ENCODE peak calls at places on chromosomes 16 and 17, in eight cellular contexts. J is testis, M is H1, C is tibial nerve, R is adipocyte, E is lower lobe of right lung, H is neuronal stem cell, X is IMR-90. Z is an unnamed sample. For H3K4me1, the result is how much of the 10 kb centered on the place peaks cover.

GRCh38 chr17:57772774-57773173 is 27.7 kb upstream of the CCDC182 start:
- DNase-seq in E (no peak), C (no peak), M (no peak), R (no peak), X (no peak), J (no peak), H (no peak), Z (no peak)

GRCh38 chr17:2282297-2282873 is 21.2 kb downstream of the SMG6 start:
- DNase-seq in X (peak), J (no peak), E (no peak), M (no peak), C (peak), H (peak), R (peak), Z (no peak)

GRCh38 chr17:67443931-67444597 is 67.0 kb downstream of the PITPNC1 start:
- DNase-seq in H (no peak), E (no peak), C (no peak), X (peak), M (no peak), R (no peak), J (no peak), Z (no peak)

GRCh38 chr17:38797091-38797490 is 2.3 kb downstream of the PIP4K2B start:
- DNase-seq in R (peak), J (no peak), E (no peak), M (no peak), C (no peak), H (no peak), X (peak), Z (no peak)

GRCh38 chr16:24005577-24005976 is 169.8 kb downstream of the PRKCB start:
- DNase-seq in M (no peak), H (no peak), C (no peak), X (no peak), E (no peak), R (no peak), J (no peak), Z (no peak)

GRCh38 chr17:41687828-41688640 is 651 bp upstream of the EIF1 start:
- DNase-seq in J (peak), E (peak), H (no peak), X (peak), C (peak), R (peak), M (no peak), Z (no peak)

GRCh38 chr16:85390511-85391174 is 222.5 kb upstream of the GSE1 start:
- DNase-seq in R (no peak), H (no peak), C (peak), M (no peak), X (peak), J (peak), E (peak), Z (no peak)

GRCh38 chr17:6501359-6501758 is 55.0 kb downstream of the PITPNM3 start:
- DNase-seq in M (no peak), H (no peak), R (no peak), X (no peak), E (no peak), J (no peak), C (no peak), Z (no peak)

GRCh38 chr16:89045881-89046280 is 47.8 kb upstream of the ACSF3 start:
- DNase-seq in H (no peak), J (no peak), R (no peak), X (no peak), C (no peak), E (no peak), M (no peak), Z (no peak)

GRCh38 chr17:496761-497586 is 144.4 kb upstream of the RPH3AL start:
- DNase-seq in E (no peak), H (no peak), X (peak), C (no peak), M (no peak), J (no peak), R (peak), Z (no peak)

GRCh38 chr17:491086-492014 is 138.7 kb upstream of the RPH3AL start:
- DNase-seq in H (peak), E (peak), M (no peak), R (peak), X (peak), C (no peak), J (peak), Z (no peak)

GRCh38 chr17:492015-492399 is 139.4 kb upstream of the RPH3AL start:
- DNase-seq in E (no peak), X (no peak), M (no peak), C (no peak), H (no peak), J (no peak), R (no peak), Z (no peak)

GRCh38 chr17:494601-495195 is 142.1 kb upstream of the RPH3AL start:
- DNase-seq in R (no peak), E (no peak), C (no peak), X (no peak), H (no peak), J (no peak), M (no peak), Z (no peak)

DNA sequence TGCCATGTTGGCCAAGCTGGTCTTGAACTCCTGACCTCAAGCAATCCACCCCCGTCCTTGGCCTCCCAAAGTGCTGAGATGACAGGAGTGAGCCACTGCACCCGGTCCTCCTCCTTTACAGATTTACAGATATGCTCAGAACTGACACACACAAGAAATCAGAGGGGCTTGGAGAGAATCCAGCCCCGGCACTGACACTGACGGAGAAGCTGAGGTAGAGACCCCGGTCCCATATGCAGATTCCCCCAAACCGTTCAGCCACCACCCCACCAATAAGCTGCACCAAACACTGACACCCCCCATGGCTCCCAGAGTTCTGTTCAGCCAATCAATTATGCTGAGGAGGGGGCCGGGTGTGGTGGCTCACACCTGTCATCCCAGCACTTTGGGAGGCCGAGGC is 141.1 kb upstream of the RPH3AL start:
- DNase-seq in X (no peak), J (no peak), R (no peak), C (no peak), E (no peak), M (no peak), H (no peak), Z (no peak)
- H3K4me1 ChIP-seq in X (under half), J (under half), R (under half), C (under half), E (under half), M (under half), H (under half), Z (under half)

DNA sequence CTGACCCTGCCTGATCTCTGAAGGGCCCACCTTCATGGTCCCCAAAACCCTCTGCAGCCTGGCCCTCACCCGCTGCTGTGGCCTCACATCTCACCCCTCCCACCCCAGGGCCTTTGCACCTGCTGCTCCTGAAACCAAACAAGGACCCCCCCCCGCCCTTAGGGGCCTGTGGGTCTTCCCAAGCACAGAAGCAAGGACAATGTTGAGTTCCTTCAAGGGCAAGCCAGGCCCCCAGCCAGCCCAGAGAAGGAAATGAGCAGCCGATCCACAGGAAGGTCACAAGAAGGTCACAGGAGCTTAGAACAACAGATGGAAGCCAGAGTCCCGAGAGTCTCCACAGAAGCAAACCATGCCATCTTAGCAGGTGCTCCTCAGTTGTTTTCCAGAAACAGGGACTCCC is 493 bp upstream of the PDE6G start:
- DNase-seq in M (no peak), E (no peak), J (no peak), H (no peak), C (no peak), X (no peak), R (no peak), Z (no peak)
- H3K4me1 ChIP-seq in M (under half), E (under half), J (under half), H (under half), C (under half), X (under half), R (under half), Z (under half)

DNA sequence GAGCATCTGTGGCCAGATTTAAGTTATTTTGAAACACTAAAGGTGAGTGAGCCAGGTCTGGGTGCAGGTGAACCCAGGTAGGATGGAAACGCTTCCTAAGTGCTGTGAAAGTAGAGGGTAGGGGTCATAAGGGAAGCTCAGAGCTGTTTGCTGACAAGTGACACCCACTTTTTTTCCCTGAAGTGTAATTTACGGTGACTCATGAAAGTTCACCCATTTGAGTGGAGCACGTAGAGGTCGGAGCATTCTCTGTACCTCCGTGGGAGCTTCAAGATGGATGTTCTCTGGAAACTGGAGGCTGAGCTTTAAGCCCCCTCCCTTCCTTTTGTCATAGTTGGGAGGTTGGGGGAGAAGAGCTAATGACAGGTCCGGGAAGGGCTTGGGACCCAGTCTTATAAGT is 44.3 kb downstream of the MPRIP start:
- DNase-seq in H (no peak), M (no peak), E (no peak), C (no peak), J (no peak), R (no peak), X (no peak), Z (no peak)
- H3K4me1 ChIP-seq in H (under half), M (under half), E (under half), C (under half), J (under half), R (under half), X (under half), Z (under half)

GRCh38 chr17:40364121-40364861 is at the start of gene GJD3:
- DNase-seq in R (no peak), E (no peak), H (no peak), X (no peak), J (no peak), M (no peak), C (no peak), Z (no peak)

GRCh38 chr17:40364906-40365305 is 369 bp upstream of the GJD3 start:
- DNase-seq in R (no peak), H (no peak), X (no peak), J (no peak), M (no peak), C (no peak), E (no peak), Z (no peak)

GRCh38 chr17:40362696-40363479 is 1.6 kb downstream of the GJD3 start:
- DNase-seq in X (peak), M (no peak), J (peak), C (no peak), E (peak), R (peak), H (peak), Z (no peak)

GRCh38 chr17:40361925-40362695 is 2.4 kb downstream of the GJD3 start:
- DNase-seq in M (no peak), X (no peak), E (no peak), C (no peak), J (no peak), R (no peak), H (no peak), Z (no peak)

GRCh38 chr17:40363480-40363838 is 1.1 kb downstream of the GJD3 start:
- DNase-seq in M (no peak), H (no peak), E (peak), R (peak), X (no peak), C (no peak), J (no peak), Z (no peak)
- H3K4me1 ChIP-seq in M (under half), H (under half), E (under half), R (under half), X (under half), C (under half), J (under half), Z (under half)

GRCh38 chr16:56918467-56919012 is 13.4 kb upstream of the HERPUD1 start:
- DNase-seq in E (no peak), H (no peak), C (no peak), J (no peak), M (no peak), X (no peak), R (no peak), Z (no peak)

GRCh38 chr16:56916571-56917403 is 15.2 kb upstream of the HERPUD1 start:
- DNase-seq in C (no peak), R (no peak), H (no peak), X (no peak), J (no peak), E (no peak), M (no peak), Z (no peak)

GRCh38 chr16:56914896-56915295 is 17.0 kb upstream of the HERPUD1 start:
- DNase-seq in E (no peak), C (no peak), X (no peak), R (no peak), H (no peak), M (no peak), J (no peak), Z (no peak)

GRCh38 chr16:56912746-56913703 is 18.9 kb upstream of the HERPUD1 start:
- DNase-seq in X (peak), H (no peak), R (peak), M (no peak), J (no peak), E (no peak), C (peak), Z (no peak)

DNA sequence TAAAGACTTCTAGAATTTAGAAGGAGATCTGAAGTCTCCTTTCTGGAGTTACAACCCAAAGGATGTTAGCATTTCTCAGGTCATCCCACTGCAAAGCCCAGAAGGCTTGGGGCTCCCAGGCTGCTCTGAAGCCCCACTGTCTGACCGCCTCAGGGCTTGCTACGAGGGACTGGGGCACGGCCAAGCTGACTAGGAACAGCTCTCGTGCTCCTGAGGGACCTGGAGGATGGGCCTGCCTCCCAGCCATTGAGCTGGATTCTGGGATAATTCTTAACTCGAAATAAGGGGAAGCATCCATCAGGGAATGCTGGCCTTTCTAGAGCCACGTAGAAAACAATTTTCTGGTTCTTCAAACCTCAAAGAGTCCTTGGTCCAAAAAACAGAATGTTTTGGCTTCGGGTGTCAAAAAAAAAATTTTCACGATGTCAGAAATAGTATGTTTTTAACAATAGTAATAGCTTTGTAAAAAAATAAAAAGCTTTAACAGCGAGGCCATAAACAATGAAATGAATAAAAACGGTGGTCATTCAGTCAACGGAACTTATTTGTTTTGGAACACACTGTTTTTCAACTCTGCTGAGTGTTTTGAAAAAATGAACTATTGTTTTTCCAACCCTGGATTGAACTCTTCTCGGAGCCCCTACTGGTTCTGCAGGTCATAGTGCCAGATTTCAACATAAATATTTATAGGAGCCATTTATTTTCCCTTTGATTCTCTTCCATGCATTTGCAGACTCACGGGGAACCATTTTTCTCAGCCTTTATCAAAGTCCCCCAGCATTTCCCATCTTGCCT is 16.4 kb upstream of the HERPUD1 start:
- DNase-seq in R (no peak), C (peak), X (no peak), J (peak), M (no peak), E (no peak), H (no peak), Z (no peak)
- H3K4me1 ChIP-seq in R (under half), C (under half), X (under half), J (under half), M (under half), E (half or more), H (under half), Z (under half)

DNA sequence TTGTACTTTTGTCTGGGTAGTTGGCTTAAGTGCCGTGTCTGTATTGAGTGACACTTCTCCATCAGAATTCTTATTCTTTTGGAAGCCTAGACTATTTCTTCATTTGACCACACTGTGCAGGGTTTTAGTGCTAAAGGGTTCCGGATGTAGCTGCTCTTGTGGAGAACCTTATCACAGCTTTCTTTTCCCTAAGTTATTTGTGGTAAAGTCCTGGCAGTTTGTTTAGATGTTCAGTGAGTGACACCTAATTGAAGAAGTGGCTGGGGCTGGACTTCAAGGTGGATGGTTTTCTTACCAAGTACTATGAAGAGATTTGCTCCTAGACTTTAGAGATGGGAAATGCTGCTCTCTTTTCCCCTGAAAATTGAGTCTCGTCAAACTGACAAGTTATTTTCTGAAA is 144.0 kb upstream of the TBX2 start:
- DNase-seq in C (no peak), X (no peak), H (no peak), R (no peak), M (no peak), J (no peak), E (no peak), Z (no peak)
- H3K4me1 ChIP-seq in C (under half), X (under half), H (under half), R (under half), M (under half), J (under half), E (under half), Z (under half)